ENCODE peak calls at places on chromosomes 4 and X, in nine cellular contexts. D, H, W, G, F, O, V, Z and Q are unnamed samples.

GRCh38 chr4:140094701-140095420 is 59.1 kb downstream of the MAML3 start:
- DNase-seq in D (peak), W (no peak), V (peak), F (peak), G (peak), H (peak), Z (peak), O (no peak), Q (no peak)

GRCh38 chr4:177448850-177449249 is 6.6 kb upstream of the AGA start:
- DNase-seq in Z (no peak), G (no peak), F (no peak), W (peak), O (no peak), V (no peak), D (peak), H (no peak), Q (no peak)

GRCh38 chrX:154458954-154459829 is 1.1 kb downstream of the PLXNA3 start:
- DNase-seq in O (no peak), V (peak), F (peak), D (no peak), Z (no peak), W (no peak), G (no peak), H (peak), Q (no peak)

GRCh38 chr4:123603165-123603564 is 206.6 kb downstream of the SPRY1 start:
- DNase-seq in G (no peak), D (peak), O (no peak), H (peak), W (peak), Z (no peak), V (peak), F (no peak), Q (no peak)

GRCh38 chr4:17352357-17352756 is 159.5 kb downstream of the QDPR start:
- DNase-seq in W (no peak), F (no peak), G (no peak), Z (no peak), V (no peak), H (no peak), D (no peak), O (no peak), Q (no peak)

GRCh38 chr4:25007608-25008007 is 23.1 kb downstream of the LGI2 start:
- DNase-seq in V (no peak), G (no peak), O (no peak), W (no peak), F (no peak), Z (peak), H (no peak), D (no peak), Q (no peak)

GRCh38 chr4:111883557-111883999 is 261.7 kb upstream of the FAM241A start:
- DNase-seq in Z (no peak), O (no peak), W (no peak), F (peak), H (no peak), D (no peak), G (no peak), V (no peak), Q (no peak)

GRCh38 chr4:145533011-145533410 is 51.4 kb downstream of the SMAD1 start:
- DNase-seq in F (no peak), V (peak), G (no peak), Z (no peak), O (no peak), D (peak), H (peak), W (no peak), Q (no peak)

GRCh38 chrX:135425566-135425965 is 3.8 kb downstream of the SMIM10L2A start:
- DNase-seq in Z (no peak), O (no peak), W (peak), G (peak), D (no peak), H (no peak), F (no peak), V (no peak), Q (no peak)

DNA sequence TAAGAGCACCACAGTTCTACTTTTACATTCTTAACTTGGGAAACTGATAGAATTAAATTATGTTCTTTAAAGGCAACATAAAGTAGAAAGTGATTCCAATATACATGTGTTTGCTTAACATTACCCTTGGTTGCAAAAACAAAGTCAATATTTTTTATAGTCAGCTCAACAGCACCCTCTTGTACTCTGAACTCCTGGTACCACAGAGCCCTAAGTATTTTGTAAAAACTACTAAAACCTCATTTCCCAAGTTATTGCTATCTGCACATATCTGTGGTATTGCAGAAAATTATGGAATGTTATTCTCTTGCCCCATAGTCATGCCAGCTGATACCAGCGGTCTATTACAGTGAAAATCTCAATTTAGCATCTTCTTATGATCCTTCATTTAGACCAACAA is 2.9 kb downstream of the KIF4A start:
- DNase-seq in W (peak), V (peak), Z (no peak), F (no peak), O (no peak), H (no peak), G (no peak), D (no peak), Q (no peak)
- H3K4me3 ChIP-seq in W (no peak), V (peak), Z (no peak), F (peak), O (no peak), H (no peak), G (no peak), D (no peak), Q (no peak)

DNA sequence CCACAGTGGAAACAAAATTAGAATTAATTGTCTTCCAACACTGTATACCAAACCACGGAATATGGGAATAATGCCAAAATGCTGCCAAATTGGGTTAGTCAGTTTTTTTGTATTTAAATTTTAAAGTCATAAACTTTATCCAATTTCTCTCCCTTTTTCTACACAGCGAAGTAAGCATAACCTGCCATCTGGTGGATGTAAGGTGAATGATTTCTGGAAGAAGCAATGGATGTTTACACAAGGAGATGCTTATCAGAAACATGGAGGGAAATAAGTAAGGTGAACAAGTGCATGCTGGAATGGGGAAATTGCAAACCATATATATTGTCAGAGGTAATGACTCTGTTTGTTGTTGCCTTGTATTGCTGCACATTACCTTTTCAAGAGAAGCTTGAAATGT is 691.9 kb downstream of the TECRL start:
- DNase-seq in Z (no peak), D (no peak), V (peak), O (peak), W (peak), H (peak), G (no peak), F (no peak), Q (no peak)
- TF ChIP-seq CTCF in Z (no peak), D (peak), V (peak), O (no peak), W (no peak), H (peak), G (no peak), F (peak), Q (no peak)

GRCh38 chr4:103199009-103199408 is 866 bp upstream of the CENPE start:
- DNase-seq in H (no peak), O (no peak), V (no peak), D (no peak), W (no peak), F (no peak), Z (no peak), G (no peak), Q (no peak)
- H3K4me3 ChIP-seq in H (peak), O (peak), V (peak), D (peak), W (peak), F (no peak), Z (peak), G (peak), Q (peak)

GRCh38 chrX:47201545-47201944 is 7.9 kb downstream of the UBA1 start:
- DNase-seq in W (no peak), H (no peak), V (no peak), Z (no peak), G (no peak), F (no peak), O (no peak), D (no peak), Q (no peak)

GRCh38 chrX:47202316-47202715 is 8.7 kb downstream of the UBA1 start:
- DNase-seq in F (no peak), Z (no peak), O (no peak), H (no peak), V (no peak), W (no peak), G (no peak), D (no peak), Q (no peak)

GRCh38 chrX:47198687-47199080 is 5.1 kb downstream of the UBA1 start:
- DNase-seq in G (no peak), O (no peak), F (no peak), Z (no peak), D (no peak), W (no peak), V (no peak), H (no peak), Q (no peak)

GRCh38 chrX:47199286-47199685 is 5.7 kb downstream of the UBA1 start:
- DNase-seq in V (no peak), O (no peak), D (no peak), G (no peak), F (no peak), Z (no peak), H (no peak), W (no peak), Q (no peak)

DNA sequence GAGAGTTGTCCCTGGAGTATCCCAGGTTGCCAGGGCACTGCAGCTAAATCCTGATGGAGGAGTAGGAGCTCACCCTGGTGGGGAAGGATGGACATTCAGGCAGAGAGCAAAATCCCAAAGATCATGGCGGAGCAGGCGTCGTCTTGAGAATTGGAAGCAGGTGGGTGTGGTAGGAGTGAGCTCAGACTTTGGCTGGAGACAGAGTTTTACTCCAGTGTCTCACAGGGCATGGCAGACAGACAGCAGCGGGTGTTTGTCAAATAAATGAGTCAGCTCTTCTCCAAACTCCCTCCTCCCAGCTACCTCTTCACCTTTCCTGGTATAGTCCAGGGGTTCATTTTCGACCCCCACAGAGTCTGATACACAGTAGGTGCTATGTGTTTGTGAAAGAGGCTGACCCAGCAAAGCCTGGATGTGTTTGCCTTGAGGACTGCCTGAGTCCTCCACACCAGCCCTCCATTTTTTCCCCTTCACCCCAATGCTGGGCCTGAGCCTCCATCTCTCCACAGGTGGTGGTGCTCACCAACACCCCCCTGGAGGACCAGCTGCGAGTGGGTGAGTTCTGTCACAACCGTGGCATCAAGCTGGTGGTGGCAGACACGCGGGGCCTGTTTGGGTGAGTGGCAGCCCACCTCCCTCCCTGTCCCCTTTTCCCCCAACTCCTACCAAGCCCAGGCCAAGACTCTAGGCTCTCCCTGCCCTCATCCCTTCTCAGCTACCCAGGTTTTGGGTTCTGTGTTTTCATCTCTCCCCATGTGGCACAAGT is 6.9 kb downstream of the UBA1 start:
- DNase-seq in G (no peak), W (peak), V (peak), H (peak), F (peak), Z (no peak), D (peak), O (peak), Q (no peak)
- TF ChIP-seq CTCF in G (no peak), W (peak), V (peak), H (peak), F (peak), Z (no peak), D (peak), O (no peak), Q (no peak)

DNA sequence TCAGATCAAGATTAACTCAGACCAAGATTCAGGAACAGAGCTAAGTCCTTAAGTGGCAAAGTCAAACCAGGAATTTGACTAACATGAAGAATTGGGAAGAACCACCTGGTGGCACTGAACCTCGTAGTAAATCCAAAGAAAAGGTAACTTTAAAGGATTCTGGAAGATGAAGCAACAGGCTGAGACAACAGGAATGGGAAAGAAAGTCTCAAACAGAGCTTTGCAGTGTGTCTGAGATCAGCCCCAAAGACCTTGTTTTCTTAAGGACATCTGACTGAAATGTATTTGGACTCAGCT is 126.1 kb downstream of the ASB9 start:
- DNase-seq in H (peak), W (no peak), F (no peak), D (no peak), O (no peak), Z (no peak), G (no peak), V (peak), Q (no peak)
- H3K4me3 ChIP-seq in H (no peak), W (no peak), F (no peak), D (no peak), O (no peak), Z (no peak), G (no peak), V (no peak), Q (no peak)

GRCh38 chrX:115362334-115363095 is 73.0 kb downstream of the LUZP4 start:
- DNase-seq in O (no peak), W (no peak), Z (no peak), V (no peak), H (no peak), G (no peak), F (peak), D (peak), Q (no peak)
- TF ChIP-seq CTCF in O (no peak), W (no peak), Z (no peak), V (no peak), H (no peak), G (no peak), F (peak), D (peak), Q (no peak)